ENCODE peak calls at places on chromosomes 16 and 17, in seven cellular contexts. E is H1, Z is GM12891, K is K562, R is HepG2, P is SK-N-SH, B is GM12892. F is an unnamed sample.

GRCh38 chr17:9346296-9346926 is 229.2 kb downstream of the STX8 start:
- DNase-seq in E (no peak), Z (no peak), K (no peak), R (no peak), P (no peak), B (no peak), F (no peak)

GRCh38 chr17:50903604-50904521 is 37.7 kb upstream of the TOB1 start:
- DNase-seq in E (no peak), Z (no peak), K (no peak), R (no peak), P (no peak), B (no peak), F (no peak)

GRCh38 chr16:12719972-12720371 is 83.7 kb downstream of the CPPED1 start:
- DNase-seq in E (no peak), Z (no peak), K (no peak), R (no peak), P (no peak), B (no peak), F (no peak)

GRCh38 chr16:54447606-54448440 is 161.2 kb upstream of the IRX3 start:
- DNase-seq in E (no peak), Z (no peak), K (peak), R (no peak), P (no peak), B (no peak), F (no peak)

GRCh38 chr17:72053069-72053846 is 67.6 kb upstream of the SOX9 start:
- DNase-seq in E (no peak), Z (no peak), K (no peak), R (no peak), P (peak), B (no peak), F (no peak)

GRCh38 chr17:32227910-32228309 is 37.7 kb upstream of the RHBDL3 start:
- DNase-seq in E (peak), Z (no peak), K (no peak), R (no peak), P (no peak), B (no peak), F (no peak)

GRCh38 chr17:41360291-41360995 is 9.2 kb downstream of the KRT33B start:
- DNase-seq in E (no peak), Z (no peak), K (no peak), R (no peak), P (no peak), B (no peak), F (no peak)

GRCh38 chr16:73173396-73173795 is 125.5 kb upstream of the ZFHX3 start:
- DNase-seq in E (no peak), Z (no peak), K (no peak), R (no peak), P (no peak), B (no peak), F (no peak)

GRCh38 chr16:22642689-22643088 is 132.0 kb downstream of the NPIPB5 start:
- DNase-seq in E (no peak), Z (no peak), K (no peak), R (no peak), P (no peak), B (no peak), F (no peak)

GRCh38 chr17:18233803-18234518 is 8.5 kb downstream of the LLGL1 start:
- DNase-seq in E (no peak), Z (no peak), K (no peak), R (no peak), P (no peak), B (no peak), F (no peak)

GRCh38 chr17:80779336-80779735 is 212.3 kb upstream of the CHMP6 start:
- DNase-seq in E (no peak), Z (no peak), K (no peak), R (no peak), P (no peak), B (no peak), F (no peak)

GRCh38 chr16:73183678-73184092 is 135.8 kb upstream of the ZFHX3 start:
- DNase-seq in E (no peak), Z (no peak), K (no peak), R (no peak), P (peak), B (no peak), F (no peak)

GRCh38 chr16:56286819-56287218 is 95.5 kb downstream of the GNAO1 start:
- DNase-seq in E (no peak), Z (no peak), K (no peak), R (no peak), P (no peak), B (no peak), F (no peak)

GRCh38 chr16:69329369-69330285 is 761 bp downstream of the PDF start:
- DNase-seq in E (no peak), Z (peak), K (no peak), R (no peak), P (peak), B (peak), F (no peak)

GRCh38 chr17:61054430-61054829 is 345.2 kb upstream of the TBX2 start:
- DNase-seq in E (no peak), Z (no peak), K (no peak), R (no peak), P (no peak), B (no peak), F (no peak)

GRCh38 chr16:86079185-86079885 is 180.4 kb downstream of the IRF8 start:
- DNase-seq in E (no peak), Z (no peak), K (no peak), R (no peak), P (no peak), B (no peak), F (no peak)

GRCh38 chr16:78198299-78198698 is 98.8 kb downstream of the WWOX start:
- DNase-seq in E (no peak), Z (no peak), K (no peak), R (no peak), P (no peak), B (no peak), F (no peak)
- TF ChIP-seq TAF1 in E (no peak), Z (no peak), K (no peak), R (no peak), P (no peak), B (no peak), F (no peak)

DNA sequence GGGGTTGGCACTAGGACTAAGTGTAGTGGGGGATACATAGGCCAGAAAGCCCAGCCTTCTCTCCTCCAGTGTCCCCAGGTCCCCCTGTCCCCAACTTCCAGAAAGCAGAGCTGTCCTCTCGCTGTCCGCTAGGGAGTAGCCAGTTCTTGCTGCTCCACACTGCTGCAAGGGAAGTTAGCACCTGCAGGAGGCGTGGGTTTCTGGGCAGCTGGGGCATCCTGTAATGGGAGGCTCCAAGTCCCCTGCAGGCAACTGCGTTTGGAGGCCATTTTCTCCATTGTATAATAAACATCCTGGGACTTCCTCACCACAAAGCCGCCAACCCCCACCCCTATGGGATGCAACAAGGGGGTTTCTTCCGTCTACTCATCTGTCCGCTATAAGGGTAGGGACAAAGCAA is 1.7 kb downstream of the RPRML start:
- DNase-seq in E (peak), Z (no peak), K (peak), R (peak), P (peak), B (no peak), F (no peak)
- TF ChIP-seq TAF1 in E (peak), Z (no peak), K (no peak), R (no peak), P (no peak), B (no peak), F (no peak)

DNA sequence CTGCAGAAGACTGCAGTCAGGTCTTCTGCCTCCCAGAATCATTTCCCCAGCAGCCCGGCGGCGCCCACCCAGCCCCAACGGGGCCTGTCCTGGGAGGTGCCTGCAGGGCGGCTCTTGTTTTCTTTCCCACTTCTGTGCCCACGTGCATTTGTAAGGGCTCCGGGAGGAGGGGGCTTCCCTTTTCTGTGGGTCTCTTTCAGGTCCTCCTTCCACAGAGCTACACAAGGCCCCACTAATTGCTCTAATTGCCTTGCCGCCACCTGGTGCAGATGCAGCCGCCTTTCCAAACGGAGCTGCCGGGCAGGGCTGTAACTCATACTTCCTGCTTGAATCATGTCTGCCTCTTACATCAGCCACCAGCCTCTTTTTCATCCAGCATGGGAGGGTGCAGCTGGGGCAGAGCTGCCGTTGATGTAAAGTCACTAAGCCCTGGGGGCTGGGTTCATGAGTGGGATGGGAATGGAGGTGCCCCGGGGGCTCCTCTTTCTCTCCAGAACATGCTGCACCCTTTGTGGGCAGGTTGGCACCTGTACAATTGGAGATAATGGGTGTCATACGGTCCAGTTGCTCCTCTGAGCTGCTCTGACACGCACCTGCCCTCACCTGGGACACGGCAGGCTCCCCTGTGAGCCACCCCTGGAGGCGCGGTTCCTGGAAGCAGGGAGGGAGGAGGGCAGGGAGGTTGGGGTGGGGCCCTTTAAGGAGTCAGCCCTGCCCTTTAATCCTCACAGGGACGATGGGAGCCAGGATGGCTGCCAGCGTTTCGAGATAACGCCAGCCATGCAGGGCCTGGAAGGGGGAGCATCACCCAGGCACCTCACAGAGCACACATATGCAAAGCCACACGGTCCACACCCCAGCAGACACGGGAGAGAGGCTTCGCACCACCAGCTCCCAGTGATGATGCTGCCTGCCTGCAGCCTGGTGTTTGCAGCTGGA is 41.1 kb upstream of the KLHDC4 start:
- DNase-seq in E (no peak), Z (no peak), K (peak), R (peak), P (peak), B (no peak), F (no peak)
- TF ChIP-seq TAF1 in E (no peak), Z (no peak), K (no peak), R (peak), P (peak), B (no peak), F (no peak)

GRCh38 chr16:2500634-2500936 is 13.2 kb upstream of the ATP6V0C start:
- DNase-seq in E (no peak), Z (no peak), K (peak), R (no peak), P (peak), B (no peak), F (no peak)

GRCh38 chr16:2499454-2499853 is 14.3 kb upstream of the ATP6V0C start:
- DNase-seq in E (no peak), Z (no peak), K (no peak), R (no peak), P (no peak), B (no peak), F (no peak)

GRCh38 chr16:2498531-2499253 is 15.1 kb upstream of the ATP6V0C start:
- DNase-seq in E (no peak), Z (no peak), K (no peak), R (no peak), P (no peak), B (no peak), F (no peak)

GRCh38 chr16:2500937-2501750 is 12.6 kb upstream of the ATP6V0C start:
- DNase-seq in E (peak), Z (peak), K (peak), R (peak), P (peak), B (peak), F (peak)

GRCh38 chr16:2499890-2500633 is 13.7 kb upstream of the ATP6V0C start:
- DNase-seq in E (no peak), Z (no peak), K (no peak), R (no peak), P (no peak), B (no peak), F (no peak)
- TF ChIP-seq TAF1 in E (no peak), Z (no peak), K (no peak), R (no peak), P (no peak), B (no peak), F (no peak)

DNA sequence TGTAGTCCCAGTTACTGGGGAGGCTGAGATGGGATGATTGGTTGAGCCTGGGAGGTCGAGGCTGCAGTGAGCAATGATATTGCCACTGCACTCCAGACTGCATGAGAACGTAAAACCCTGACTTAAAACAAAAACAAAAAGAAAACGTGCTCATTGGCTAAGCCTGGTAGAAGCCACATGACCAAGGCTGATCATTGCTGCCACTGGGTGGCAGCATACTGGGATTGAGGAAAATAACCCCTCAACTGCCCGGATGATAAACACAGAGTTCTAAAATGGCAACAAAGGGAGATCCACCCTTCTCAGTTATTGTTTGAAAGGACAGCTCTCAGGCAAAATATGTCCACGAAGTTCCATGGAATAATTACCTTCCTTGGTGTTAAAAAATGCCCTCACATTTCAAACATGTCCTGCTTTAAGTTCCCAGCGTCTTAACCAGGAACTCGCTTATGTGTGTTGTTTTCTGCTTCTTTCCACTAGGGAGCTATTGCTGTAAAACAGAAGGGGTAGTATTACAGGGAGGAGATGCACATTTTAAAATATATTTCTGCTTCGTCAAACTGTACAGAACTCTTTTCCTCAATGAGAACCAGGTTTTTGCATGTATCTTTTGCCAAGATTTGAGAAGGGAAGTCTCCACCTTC is 675.3 kb downstream of the MAF start:
- DNase-seq in E (peak), Z (peak), K (peak), R (peak), P (peak), B (peak), F (no peak)
- TF ChIP-seq TAF1 in E (no peak), Z (no peak), K (no peak), R (no peak), P (no peak), B (no peak), F (no peak)

DNA sequence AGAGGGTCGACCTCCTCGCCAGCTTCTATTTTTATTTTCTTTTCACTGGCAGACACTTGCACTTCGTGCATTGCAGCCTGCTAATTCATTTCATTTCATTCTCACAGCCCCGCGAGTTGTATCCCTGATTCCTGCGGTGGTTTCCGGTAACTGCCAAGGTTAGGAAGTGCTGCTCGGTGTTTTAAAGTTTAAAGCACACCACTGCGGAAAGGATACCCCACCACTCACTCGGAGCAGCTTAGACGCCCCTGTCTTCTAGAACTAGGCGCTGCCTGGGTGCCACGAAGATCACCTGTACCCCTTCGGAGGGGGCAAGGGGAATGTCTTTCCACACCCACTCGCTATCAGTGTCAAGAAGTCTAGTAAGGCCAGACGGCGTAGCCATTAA is 513 bp downstream of the CNEP1R1 start:
- DNase-seq in E (no peak), Z (peak), K (peak), R (peak), P (no peak), B (peak), F (no peak)
- TF ChIP-seq TAF1 in E (no peak), Z (no peak), K (peak), R (no peak), P (no peak), B (no peak), F (no peak)

GRCh38 chr17:47368262-47368661 is 44.5 kb downstream of the EFCAB13 start:
- DNase-seq in E (no peak), Z (no peak), K (no peak), R (no peak), P (no peak), B (no peak), F (no peak)
- TF ChIP-seq TAF1 in E (no peak), Z (no peak), K (no peak), R (no peak), P (no peak), B (no peak), F (no peak)

DNA sequence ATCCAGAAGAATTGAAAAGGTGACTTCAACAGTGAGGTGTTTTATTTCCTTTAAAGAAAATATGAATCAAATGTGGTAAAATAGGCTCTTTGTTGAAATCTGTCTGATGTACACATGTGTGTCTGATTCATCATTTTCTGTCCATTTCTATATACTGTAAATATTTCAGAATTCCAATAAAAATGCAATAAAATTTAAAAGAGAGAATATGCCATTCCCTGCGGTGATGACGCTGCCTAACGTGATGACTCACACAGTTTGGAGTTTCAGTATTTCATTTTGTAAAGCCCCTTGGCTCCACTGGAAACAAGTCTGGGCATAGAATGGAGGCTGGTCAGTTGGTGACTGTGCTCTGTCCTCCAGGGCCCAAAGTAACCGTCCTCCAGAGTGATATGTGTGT is 482.5 kb upstream of the CDH5 start:
- DNase-seq in E (no peak), Z (no peak), K (no peak), R (no peak), P (no peak), B (no peak), F (no peak)
- TF ChIP-seq TAF1 in E (no peak), Z (no peak), K (no peak), R (no peak), P (no peak), B (no peak), F (no peak)

F was measured in GM12878.